ENCODE peak calls at places on chromosomes 7 and 10, in five cellular contexts. N, W, O, R and I are unnamed samples.

GRCh38 chr7:155850001-155850436 is 37.8 kb upstream of the SHH start:
- DNase-seq in N (no peak), W (no peak), O (no peak), R (no peak), I (no peak)

GRCh38 chr10:94402204-94403033 is at the start of gene TBC1D12:
- DNase-seq in N (peak; percentile 97), W (no peak), O (peak; percentile 92), R (peak; percentile 97), I (peak; percentile 87)

GRCh38 chr10:84563355-84563754 is 235.0 kb downstream of the CCSER2 start:
- DNase-seq in N (no peak), W (no peak), O (no peak), R (no peak), I (no peak)

GRCh38 chr7:42931447-42931833 is 534 bp downstream of the PSMA2 start:
- DNase-seq in N (no peak), W (no peak), O (no peak), R (no peak), I (no peak)

GRCh38 chr10:60430017-60430416 is 40.3 kb upstream of the ANK3 start:
- DNase-seq in N (peak; percentile 78), W (no peak), O (peak; percentile 91), R (peak; percentile 89), I (no peak)

GRCh38 chr10:35848412-35848811 is 206.3 kb upstream of the FZD8 start:
- DNase-seq in N (no peak), W (no peak), O (no peak), R (no peak), I (no peak)

GRCh38 chr10:77866598-77866997 is 60.0 kb downstream of the DLG5 start:
- DNase-seq in N (no peak), W (no peak), O (no peak), R (no peak), I (no peak)

GRCh38 chr7:66930341-66930740 is 9.3 kb downstream of the TMEM248 start:
- DNase-seq in N (peak; percentile 45), W (no peak), O (peak; percentile 20), R (peak; percentile 14), I (no peak)

GRCh38 chr10:52488606-52489485 is 174.8 kb downstream of the DKK1 start:
- DNase-seq in N (peak; percentile 70), W (no peak), O (peak; percentile 16), R (peak; percentile 59), I (peak; percentile 18)

GRCh38 chr10:62636825-62637248 is 167.7 kb upstream of the ADO start:
- DNase-seq in N (peak; percentile 42), W (no peak), O (no peak), R (no peak), I (no peak)
- TF ChIP-seq CTCF in N (peak; percentile 46), W (peak; percentile 21), O (peak; percentile 7), R (no peak), I (peak; percentile 3)

DNA sequence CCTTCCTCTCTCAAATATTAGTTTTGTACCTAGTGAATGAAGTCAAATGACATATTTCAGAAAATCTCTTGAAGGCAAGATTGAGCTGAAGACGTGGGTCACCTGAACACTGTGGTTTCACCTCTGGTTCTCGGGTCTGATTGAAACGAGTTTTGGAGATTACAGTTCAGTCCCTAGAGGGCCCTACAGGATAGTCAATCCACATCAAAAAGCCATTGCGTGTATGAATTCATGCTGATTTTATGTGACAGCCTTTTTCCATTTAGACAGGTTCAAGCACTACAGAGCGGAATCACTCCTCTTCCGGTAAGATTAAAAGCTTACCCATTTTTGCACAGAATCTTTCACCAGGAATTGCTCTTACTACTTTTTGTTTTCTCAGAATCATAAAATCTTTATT is 62.2 kb downstream of the VIM start:
- DNase-seq in N (peak; percentile 46), W (no peak), O (peak; percentile 2), R (peak; percentile 9), I (no peak)
- TF ChIP-seq CTCF in N (peak; percentile 37), W (no peak), O (peak; percentile 15), R (peak; percentile 26), I (peak; percentile 23)

GRCh38 chr10:114576132-114576487 is 82.0 kb downstream of the ABLIM1 start:
- DNase-seq in N (no peak), W (no peak), O (no peak), R (no peak), I (no peak)
- TF ChIP-seq CTCF in N (no peak), W (no peak), O (no peak), R (no peak), I (no peak)

GRCh38 chr7:49166441-49166840 is 242.1 kb downstream of the CDC14C start:
- DNase-seq in N (no peak), W (no peak), O (no peak), R (peak; percentile 1), I (no peak)
- TF ChIP-seq CTCF in N (no peak), W (no peak), O (no peak), R (no peak), I (peak; percentile 20)

GRCh38 chr7:157299613-157300405 is 37.0 kb upstream of the DNAJB6 start:
- DNase-seq in N (no peak), W (no peak), O (no peak), R (no peak), I (no peak)
- TF ChIP-seq CTCF in N (no peak), W (no peak), O (no peak), R (peak; percentile 11), I (no peak)

DNA sequence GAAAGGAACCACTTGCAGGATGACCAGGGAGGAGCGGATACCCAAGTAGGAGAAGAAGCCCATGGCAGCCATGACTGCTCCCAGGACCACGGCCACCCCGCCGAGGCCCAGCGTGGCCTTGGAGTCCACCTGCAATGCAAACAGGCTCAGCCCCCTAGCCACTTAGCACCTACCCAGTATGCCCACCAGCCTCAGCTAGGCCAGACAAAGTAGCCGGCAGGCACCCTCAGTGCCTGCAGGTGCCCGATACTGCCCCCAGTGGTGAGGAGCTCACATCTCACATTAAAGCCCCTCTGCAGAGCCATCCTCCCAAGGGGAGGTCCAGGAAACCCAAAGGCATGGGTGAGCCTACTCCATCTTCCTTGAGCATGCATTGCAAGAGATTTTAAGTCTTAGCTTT is 6.6 kb downstream of the NPC1L1 start:
- DNase-seq in N (peak; percentile 5), W (no peak), O (no peak), R (peak; percentile 6), I (no peak)
- TF ChIP-seq CTCF in N (peak; percentile 53), W (peak; percentile 64), O (peak; percentile 52), R (peak; percentile 62), I (peak; percentile 41)